ENCODE peak calls at places on chromosomes 13 and 19, in nine cellular contexts. One of them, this sample, is unnamed. For H3K36me3, the result is how much of the 10 kb centered on the place peaks cover.

GRCh38 chr19:46863818-46864629 is 3.2 kb downstream of the ARHGAP35 start:
- DNase-seq in adrenal gland: no peak
- DNase-seq in mucosa of descending colon: no peak
- DNase-seq in lower lobe of right lung: peak
- DNase-seq in uterus: peak
- DNase-seq in GM23248: peak
- DNase-seq in psoas muscle: no peak
- DNase-seq in pancreas: no peak
- DNase-seq in CD8-positive, alpha-beta T cell: no peak
- DNase-seq in this sample: no peak

GRCh38 chr13:110683203-110683883 is 22.6 kb downstream of the CARS2 start:
- DNase-seq in adrenal gland: peak
- DNase-seq in mucosa of descending colon: no peak
- DNase-seq in lower lobe of right lung: no peak
- DNase-seq in uterus: no peak
- DNase-seq in GM23248: peak
- DNase-seq in psoas muscle: no peak
- DNase-seq in pancreas: no peak
- DNase-seq in CD8-positive, alpha-beta T cell: peak
- DNase-seq in this sample: no peak

GRCh38 chr13:25111557-25111956 is 15.6 kb downstream of the PABPC3 start:
- DNase-seq in adrenal gland: no peak
- DNase-seq in mucosa of descending colon: no peak
- DNase-seq in lower lobe of right lung: no peak
- DNase-seq in uterus: no peak
- DNase-seq in GM23248: peak
- DNase-seq in psoas muscle: no peak
- DNase-seq in pancreas: no peak
- DNase-seq in CD8-positive, alpha-beta T cell: no peak
- DNase-seq in this sample: no peak

GRCh38 chr13:33931397-33931987 is 113.5 kb downstream of the RFC3 start:
- DNase-seq in adrenal gland: no peak
- DNase-seq in mucosa of descending colon: no peak
- DNase-seq in lower lobe of right lung: no peak
- DNase-seq in uterus: no peak
- DNase-seq in GM23248: peak
- DNase-seq in psoas muscle: no peak
- DNase-seq in pancreas: no peak
- DNase-seq in CD8-positive, alpha-beta T cell: no peak
- DNase-seq in this sample: no peak

GRCh38 chr13:82917984-82918383 is 964.3 kb downstream of the SLITRK1 start:
- DNase-seq in adrenal gland: no peak
- DNase-seq in mucosa of descending colon: no peak
- DNase-seq in lower lobe of right lung: no peak
- DNase-seq in uterus: no peak
- DNase-seq in GM23248: no peak
- DNase-seq in psoas muscle: no peak
- DNase-seq in pancreas: no peak
- DNase-seq in CD8-positive, alpha-beta T cell: no peak
- DNase-seq in this sample: no peak

GRCh38 chr13:108944760-108945159 is 315.3 kb downstream of the MYO16 start:
- DNase-seq in adrenal gland: no peak
- DNase-seq in mucosa of descending colon: no peak
- DNase-seq in lower lobe of right lung: no peak
- DNase-seq in uterus: no peak
- DNase-seq in GM23248: peak
- DNase-seq in psoas muscle: no peak
- DNase-seq in pancreas: no peak
- DNase-seq in CD8-positive, alpha-beta T cell: no peak
- DNase-seq in this sample: no peak

GRCh38 chr19:4597278-4597974 is 37.9 kb upstream of the SEMA6B start:
- DNase-seq in adrenal gland: no peak
- DNase-seq in mucosa of descending colon: no peak
- DNase-seq in lower lobe of right lung: no peak
- DNase-seq in uterus: no peak
- DNase-seq in GM23248: no peak
- DNase-seq in psoas muscle: no peak
- DNase-seq in pancreas: no peak
- DNase-seq in CD8-positive, alpha-beta T cell: no peak
- DNase-seq in this sample: no peak

GRCh38 chr13:88461272-88462009 is 790.3 kb downstream of the SLITRK5 start:
- DNase-seq in adrenal gland: no peak
- DNase-seq in mucosa of descending colon: no peak
- DNase-seq in lower lobe of right lung: no peak
- DNase-seq in uterus: no peak
- DNase-seq in GM23248: no peak
- DNase-seq in psoas muscle: no peak
- DNase-seq in pancreas: no peak
- DNase-seq in CD8-positive, alpha-beta T cell: no peak
- DNase-seq in this sample: no peak

GRCh38 chr13:68982961-68983619 is 1124.5 kb upstream of the ATXN8OS start:
- DNase-seq in adrenal gland: no peak
- DNase-seq in mucosa of descending colon: peak
- DNase-seq in lower lobe of right lung: no peak
- DNase-seq in uterus: no peak
- DNase-seq in GM23248: no peak
- DNase-seq in psoas muscle: peak
- DNase-seq in pancreas: peak
- DNase-seq in CD8-positive, alpha-beta T cell: no peak
- DNase-seq in this sample: no peak

GRCh38 chr13:49690133-49690989 is 925 bp downstream of the EBPL start:
- DNase-seq in adrenal gland: peak
- DNase-seq in mucosa of descending colon: no peak
- DNase-seq in lower lobe of right lung: no peak
- DNase-seq in uterus: peak
- DNase-seq in GM23248: peak
- DNase-seq in psoas muscle: no peak
- DNase-seq in pancreas: no peak
- DNase-seq in CD8-positive, alpha-beta T cell: no peak
- DNase-seq in this sample: no peak

GRCh38 chr13:50400930-50401553 is 385.8 kb downstream of the KCNRG start:
- DNase-seq in adrenal gland: peak
- DNase-seq in mucosa of descending colon: no peak
- DNase-seq in lower lobe of right lung: no peak
- DNase-seq in uterus: no peak
- DNase-seq in GM23248: peak
- DNase-seq in psoas muscle: no peak
- DNase-seq in pancreas: no peak
- DNase-seq in CD8-positive, alpha-beta T cell: no peak
- DNase-seq in this sample: no peak

GRCh38 chr13:51523082-51523518 is 61.2 kb upstream of the WDFY2 start:
- DNase-seq in adrenal gland: peak
- DNase-seq in mucosa of descending colon: no peak
- DNase-seq in lower lobe of right lung: no peak
- DNase-seq in uterus: peak
- DNase-seq in GM23248: peak
- DNase-seq in psoas muscle: peak
- DNase-seq in pancreas: no peak
- DNase-seq in CD8-positive, alpha-beta T cell: peak
- DNase-seq in this sample: no peak

GRCh38 chr13:46801831-46802230 is 4.9 kb upstream of the ESD start:
- DNase-seq in adrenal gland: no peak
- DNase-seq in mucosa of descending colon: no peak
- DNase-seq in lower lobe of right lung: no peak
- DNase-seq in uterus: no peak
- DNase-seq in GM23248: no peak
- DNase-seq in psoas muscle: no peak
- DNase-seq in pancreas: no peak
- DNase-seq in CD8-positive, alpha-beta T cell: no peak
- DNase-seq in this sample: no peak

GRCh38 chr13:28582225-28582891 is 76.6 kb upstream of the POMP start:
- DNase-seq in adrenal gland: no peak
- DNase-seq in mucosa of descending colon: no peak
- DNase-seq in lower lobe of right lung: no peak
- DNase-seq in uterus: no peak
- DNase-seq in GM23248: no peak
- DNase-seq in psoas muscle: no peak
- DNase-seq in pancreas: no peak
- DNase-seq in CD8-positive, alpha-beta T cell: no peak
- DNase-seq in this sample: no peak

GRCh38 chr13:21673592-21674270 is 2.9 kb downstream of the FGF9 start:
- DNase-seq in adrenal gland: peak
- DNase-seq in mucosa of descending colon: peak
- DNase-seq in lower lobe of right lung: peak
- DNase-seq in uterus: no peak
- DNase-seq in GM23248: peak
- DNase-seq in psoas muscle: peak
- DNase-seq in pancreas: peak
- DNase-seq in CD8-positive, alpha-beta T cell: peak
- DNase-seq in this sample: no peak

DNA sequence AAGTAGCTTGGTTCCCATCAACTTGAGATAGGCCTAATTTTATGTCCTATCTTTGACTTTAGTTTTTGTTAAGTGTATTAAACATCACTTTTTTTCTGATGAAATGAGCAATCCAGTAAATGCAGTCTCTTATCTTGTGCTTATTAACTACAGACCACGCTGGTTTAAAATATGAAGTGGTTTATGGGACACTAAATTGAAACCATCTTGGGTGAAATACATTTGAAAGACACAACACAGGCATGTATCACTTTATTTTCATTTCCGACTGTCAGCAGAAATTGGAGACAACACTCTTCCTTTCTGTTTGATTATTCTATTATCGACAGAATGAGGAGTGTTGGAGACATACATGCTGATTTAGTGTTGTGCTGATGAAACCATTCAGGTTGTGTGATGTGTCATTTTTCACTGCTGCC is 447.7 kb downstream of the GPC6 start:
- DNase-seq in adrenal gland: no peak
- DNase-seq in mucosa of descending colon: no peak
- DNase-seq in lower lobe of right lung: no peak
- DNase-seq in uterus: no peak
- DNase-seq in GM23248: no peak
- DNase-seq in psoas muscle: no peak
- DNase-seq in pancreas: no peak
- DNase-seq in CD8-positive, alpha-beta T cell: no peak
- DNase-seq in this sample: no peak
- H3K36me3 ChIP-seq in adrenal gland: under half
- H3K36me3 ChIP-seq in mucosa of descending colon: under half
- H3K36me3 ChIP-seq in lower lobe of right lung: under half
- H3K36me3 ChIP-seq in uterus: under half
- H3K36me3 ChIP-seq in GM23248: under half
- H3K36me3 ChIP-seq in psoas muscle: under half
- H3K36me3 ChIP-seq in pancreas: under half
- H3K36me3 ChIP-seq in CD8-positive, alpha-beta T cell: under half
- H3K36me3 ChIP-seq in this sample: under half

DNA sequence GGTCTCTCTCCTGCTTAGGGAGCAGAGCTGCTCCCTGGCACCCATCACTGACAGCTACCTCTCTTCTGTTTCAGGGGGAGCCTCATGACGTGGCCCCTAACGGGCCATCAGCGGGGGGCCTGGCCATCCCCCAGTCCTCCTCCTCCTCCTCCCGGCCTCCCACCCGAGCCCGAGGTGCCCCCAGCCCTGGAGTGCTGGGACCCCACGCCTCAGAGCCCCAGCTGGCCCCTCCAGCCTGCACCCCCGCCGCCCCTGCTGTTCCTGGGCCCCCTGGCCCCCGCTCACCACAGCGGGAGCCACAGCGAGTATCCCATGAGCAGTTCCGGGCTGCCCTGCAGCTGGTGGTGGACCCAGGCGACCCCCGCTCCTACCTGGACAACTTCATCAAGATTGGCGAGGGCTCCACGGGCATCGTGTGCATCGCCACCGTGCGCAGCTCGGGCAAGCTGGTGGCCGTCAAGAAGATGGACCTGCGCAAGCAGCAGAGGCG is 23.2 kb upstream of the NCCRP1 start:
- DNase-seq in adrenal gland: no peak
- DNase-seq in mucosa of descending colon: no peak
- DNase-seq in lower lobe of right lung: no peak
- DNase-seq in uterus: no peak
- DNase-seq in GM23248: no peak
- DNase-seq in psoas muscle: no peak
- DNase-seq in pancreas: no peak
- DNase-seq in CD8-positive, alpha-beta T cell: no peak
- DNase-seq in this sample: no peak
- H3K36me3 ChIP-seq in adrenal gland: under half
- H3K36me3 ChIP-seq in mucosa of descending colon: under half
- H3K36me3 ChIP-seq in lower lobe of right lung: half or more
- H3K36me3 ChIP-seq in uterus: under half
- H3K36me3 ChIP-seq in GM23248: under half
- H3K36me3 ChIP-seq in psoas muscle: under half
- H3K36me3 ChIP-seq in pancreas: under half
- H3K36me3 ChIP-seq in CD8-positive, alpha-beta T cell: under half
- H3K36me3 ChIP-seq in this sample: under half

DNA sequence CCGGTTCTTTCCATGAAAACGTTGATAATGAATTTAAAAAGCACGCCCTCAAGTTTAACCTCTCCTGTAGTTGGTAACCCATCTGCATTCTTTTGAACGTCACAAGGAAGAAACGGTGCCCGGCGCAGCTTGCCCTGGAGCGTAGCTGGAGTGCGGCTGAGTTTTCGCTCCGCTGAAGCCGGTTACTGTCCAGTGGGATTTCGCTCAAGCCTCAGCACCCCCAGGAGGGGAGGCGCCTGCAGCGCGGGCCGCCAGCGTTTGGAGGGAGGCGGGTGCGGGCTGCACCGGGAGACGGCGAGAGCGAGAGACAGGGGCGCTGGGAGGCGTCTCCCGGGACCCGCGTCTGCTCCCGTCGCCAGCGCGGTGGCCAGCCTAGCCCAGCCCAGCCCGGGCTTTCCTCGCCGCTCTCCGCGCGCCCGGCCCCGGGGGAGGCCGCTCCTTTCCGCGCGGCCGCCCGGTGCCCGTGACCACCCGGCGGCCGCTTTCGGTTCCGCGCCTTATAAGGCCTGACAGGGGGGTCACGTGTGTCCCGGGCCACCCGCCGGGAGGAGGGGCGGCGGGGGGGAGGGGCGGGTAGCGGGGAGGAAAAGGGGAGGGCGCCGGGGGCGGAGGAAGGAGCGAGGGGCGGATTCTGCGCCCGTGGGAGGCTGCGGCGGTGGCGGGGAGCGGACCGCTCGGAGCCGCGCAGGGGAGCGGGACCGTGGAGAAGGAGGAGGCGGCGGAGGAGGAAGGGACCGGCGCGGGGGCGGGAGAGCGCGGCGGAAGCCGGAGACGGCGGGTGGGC is 8.3 kb upstream of the DGKH start:
- DNase-seq in adrenal gland: peak
- DNase-seq in mucosa of descending colon: peak
- DNase-seq in lower lobe of right lung: peak
- DNase-seq in uterus: peak
- DNase-seq in GM23248: peak
- DNase-seq in psoas muscle: peak
- DNase-seq in pancreas: peak
- DNase-seq in CD8-positive, alpha-beta T cell: peak
- DNase-seq in this sample: peak
- H3K36me3 ChIP-seq in adrenal gland: under half
- H3K36me3 ChIP-seq in mucosa of descending colon: under half
- H3K36me3 ChIP-seq in lower lobe of right lung: under half
- H3K36me3 ChIP-seq in uterus: under half
- H3K36me3 ChIP-seq in GM23248: under half
- H3K36me3 ChIP-seq in psoas muscle: under half
- H3K36me3 ChIP-seq in pancreas: under half
- H3K36me3 ChIP-seq in CD8-positive, alpha-beta T cell: under half
- H3K36me3 ChIP-seq in this sample: under half

GRCh38 chr19:24063312-24063711 is 23.7 kb upstream of the ZNF254 start:
- DNase-seq in adrenal gland: no peak
- DNase-seq in mucosa of descending colon: no peak
- DNase-seq in lower lobe of right lung: no peak
- DNase-seq in uterus: no peak
- DNase-seq in GM23248: no peak
- DNase-seq in psoas muscle: no peak
- DNase-seq in pancreas: no peak
- DNase-seq in CD8-positive, alpha-beta T cell: no peak
- DNase-seq in this sample: no peak
- H3K36me3 ChIP-seq in adrenal gland: under half
- H3K36me3 ChIP-seq in mucosa of descending colon: under half
- H3K36me3 ChIP-seq in lower lobe of right lung: half or more
- H3K36me3 ChIP-seq in uterus: under half
- H3K36me3 ChIP-seq in GM23248: under half
- H3K36me3 ChIP-seq in psoas muscle: under half
- H3K36me3 ChIP-seq in pancreas: under half
- H3K36me3 ChIP-seq in CD8-positive, alpha-beta T cell: under half
- H3K36me3 ChIP-seq in this sample: under half

GRCh38 chr13:44955421-44955820 is 33.9 kb downstream of the NUFIP1 start:
- DNase-seq in adrenal gland: no peak
- DNase-seq in mucosa of descending colon: no peak
- DNase-seq in lower lobe of right lung: peak
- DNase-seq in uterus: no peak
- DNase-seq in GM23248: no peak
- DNase-seq in psoas muscle: no peak
- DNase-seq in pancreas: peak
- DNase-seq in CD8-positive, alpha-beta T cell: no peak
- DNase-seq in this sample: no peak
- H3K36me3 ChIP-seq in adrenal gland: under half
- H3K36me3 ChIP-seq in mucosa of descending colon: under half
- H3K36me3 ChIP-seq in lower lobe of right lung: under half
- H3K36me3 ChIP-seq in uterus: under half
- H3K36me3 ChIP-seq in GM23248: under half
- H3K36me3 ChIP-seq in psoas muscle: under half
- H3K36me3 ChIP-seq in pancreas: under half
- H3K36me3 ChIP-seq in CD8-positive, alpha-beta T cell: under half
- H3K36me3 ChIP-seq in this sample: under half

This sample was measured in right atrium auricular region.